ENCODE peak calls at places on chromosomes 1 and 21, in six cellular contexts. J is choroid plexus epithelial cell, H is neural progenitor cell, X is stomach, W is breast epithelium, F is astrocyte of the cerebellum. Z is an unnamed sample.

GRCh38 chr1:43292151-43292550 is 6.8 kb upstream of the C1orf210 start:
- DNase-seq in J (no peak), H (no peak), X (no peak), W (no peak), F (no peak), Z (no peak)

GRCh38 chr21:33451634-33452071 is 28.1 kb downstream of the TMEM50B start:
- DNase-seq in J (peak), H (no peak), X (peak), W (no peak), F (no peak), Z (no peak)

GRCh38 chr1:117060441-117061317 is 553 bp downstream of the TTF2 start:
- DNase-seq in J (peak), H (no peak), X (no peak), W (no peak), F (no peak), Z (no peak)

GRCh38 chr1:167175901-167176300 is 44.8 kb upstream of the POU2F1 start:
- DNase-seq in J (peak), H (no peak), X (no peak), W (no peak), F (no peak), Z (no peak)

GRCh38 chr1:33502726-33503125 is 30.3 kb downstream of the ZSCAN20 start:
- DNase-seq in J (peak), H (no peak), X (no peak), W (no peak), F (peak), Z (no peak)

GRCh38 chr1:4139646-4140045 is 239.6 kb upstream of the C1orf174 start:
- DNase-seq in J (no peak), H (no peak), X (no peak), W (no peak), F (no peak), Z (no peak)

GRCh38 chr1:97243973-97244560 is 522.5 kb downstream of the PTBP2 start:
- DNase-seq in J (peak), H (peak), X (no peak), W (no peak), F (no peak), Z (no peak)

GRCh38 chr1:5830771-5831599 is 161.2 kb downstream of the NPHP4 start:
- DNase-seq in J (no peak), H (peak), X (no peak), W (no peak), F (no peak), Z (no peak)

GRCh38 chr1:162944974-162945639 is 84.1 kb upstream of the CCDC190 start:
- DNase-seq in J (no peak), H (no peak), X (no peak), W (no peak), F (no peak), Z (no peak)

GRCh38 chr21:30044447-30045064 is 104.8 kb upstream of the GRIK1 start:
- DNase-seq in J (peak), H (peak), X (no peak), W (no peak), F (peak), Z (no peak)

GRCh38 chr1:199173356-199173755 is 534.5 kb downstream of the PTPRC start:
- DNase-seq in J (peak), H (no peak), X (no peak), W (no peak), F (no peak), Z (no peak)

GRCh38 chr1:66624412-66625060 is 90.6 kb downstream of the SGIP1 start:
- DNase-seq in J (peak), H (no peak), X (no peak), W (no peak), F (peak), Z (no peak)

GRCh38 chr1:67211589-67212563 is 45.6 kb downstream of the IL23R start:
- DNase-seq in J (peak), H (peak), X (no peak), W (no peak), F (no peak), Z (no peak)

DNA sequence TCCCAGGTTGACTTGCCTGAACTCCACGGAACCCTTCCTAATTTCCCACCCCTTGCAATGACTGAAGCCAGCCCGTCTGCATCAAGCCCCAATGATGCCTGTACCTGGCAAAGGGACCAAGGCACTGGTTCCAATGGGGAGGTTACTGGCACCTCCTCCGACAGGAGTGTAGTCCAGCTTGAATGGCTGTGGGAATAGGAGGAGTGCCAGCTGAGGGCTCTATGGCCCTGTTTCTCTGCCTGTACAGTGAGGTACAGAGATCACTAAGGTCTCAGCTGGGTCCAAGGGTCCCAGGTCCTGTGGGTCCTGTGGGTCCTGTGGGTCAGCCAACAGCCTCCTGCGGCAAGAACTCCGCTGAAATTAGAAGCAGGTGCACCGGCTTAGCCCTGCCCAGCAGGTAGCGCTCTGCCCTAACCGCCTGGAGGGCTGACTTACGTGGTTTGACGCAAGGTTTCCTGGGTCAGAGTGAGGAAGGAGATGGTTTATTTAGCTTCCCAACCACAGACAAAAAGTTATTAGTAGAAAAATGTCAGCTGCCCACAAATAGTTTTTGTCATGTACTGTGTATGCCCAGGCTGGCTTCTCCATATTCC is 9.9 kb upstream of the SPRR4 start:
- DNase-seq in J (no peak), H (no peak), X (no peak), W (no peak), F (no peak), Z (no peak)
- TF ChIP-seq CTCF in J (no peak), H (no peak), X (no peak), W (no peak), F (no peak), Z (no peak)

DNA sequence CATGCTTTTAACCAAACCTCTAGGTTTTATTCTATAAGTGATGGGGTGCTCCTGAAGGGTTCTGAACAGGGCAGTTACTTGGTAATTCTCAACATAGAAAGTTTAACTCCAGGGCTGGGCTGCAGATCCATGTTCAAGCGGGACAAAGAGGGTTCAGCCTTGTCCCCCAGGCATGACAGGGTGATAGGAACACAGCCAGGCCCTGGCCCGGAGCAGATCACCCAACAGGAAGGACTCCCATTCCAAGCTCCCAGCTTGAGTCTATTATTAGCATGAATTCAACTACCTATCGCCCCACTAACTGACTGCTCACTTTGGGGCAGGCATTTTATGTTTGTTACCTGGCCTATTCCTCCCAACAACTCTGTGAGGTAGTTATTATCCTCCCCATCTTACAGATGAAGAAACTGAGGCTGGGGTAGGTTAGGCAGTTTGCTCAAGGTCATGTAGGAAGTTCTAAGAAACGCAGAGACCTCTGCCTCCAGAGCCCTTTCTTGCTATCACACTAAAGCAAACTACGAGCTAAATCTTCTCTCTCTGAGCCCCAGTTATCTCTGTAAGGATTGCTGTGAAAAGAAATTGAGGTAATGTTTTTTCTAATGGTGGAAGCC is 14.5 kb downstream of the ASAP3 start:
- DNase-seq in J (no peak), H (no peak), X (no peak), W (no peak), F (no peak), Z (no peak)
- TF ChIP-seq CTCF in J (no peak), H (no peak), X (no peak), W (no peak), F (no peak), Z (no peak)

GRCh38 chr1:182599339-182599738 is 4.8 kb downstream of the RGS16 start:
- DNase-seq in J (no peak), H (peak), X (no peak), W (no peak), F (no peak), Z (no peak)
- TF ChIP-seq CTCF in J (peak), H (peak), X (no peak), W (no peak), F (peak), Z (no peak)

GRCh38 chr1:170670751-170671628 is 7.1 kb downstream of the PRRX1 start:
- DNase-seq in J (peak), H (peak), X (no peak), W (no peak), F (no peak), Z (no peak)
- TF ChIP-seq CTCF in J (peak), H (peak), X (peak), W (peak), F (peak), Z (peak)

GRCh38 chr1:14804626-14805025 is 206.1 kb downstream of the KAZN start:
- DNase-seq in J (peak), H (peak), X (no peak), W (no peak), F (no peak), Z (no peak)
- TF ChIP-seq CTCF in J (peak), H (peak), X (no peak), W (no peak), F (peak), Z (no peak)